ENCODE peak calls at places on chromosomes 1 and 21, in seven cellular contexts. V, R, J, H, Z, X and Y are unnamed samples.
A peak's percentile ranks its signal among the peaks of the same experiment; 100 is the strongest.

GRCh38 chr21:36749935-36750578 is 51.1 kb downstream of the SIM2 start:
- DNase-seq in X (no peak), H (no peak), V (no peak), Z (no peak), J (no peak), R (no peak), Y (no peak)

GRCh38 chr1:201877877-201878339 is 10.8 kb upstream of the SHISA4 start:
- DNase-seq in X (peak; percentile 80), Z (no peak), R (no peak), H (no peak), V (no peak), J (no peak), Y (peak; percentile 26)

GRCh38 chr1:111225717-111226400 is 1.7 kb upstream of the CHI3L2 start:
- DNase-seq in V (no peak), X (no peak), Z (no peak), R (no peak), H (no peak), J (no peak), Y (no peak)

GRCh38 chr1:201928266-201928665 is 18.1 kb downstream of the LMOD1 start:
- DNase-seq in R (no peak), V (no peak), X (no peak), H (no peak), J (no peak), Z (no peak), Y (no peak)

GRCh38 chr1:59415876-59416275 is 119.0 kb downstream of the FGGY start:
- DNase-seq in Z (no peak), J (no peak), V (no peak), R (no peak), H (no peak), X (peak; percentile 31), Y (no peak)

GRCh38 chr1:203524152-203524551 is 30.2 kb downstream of the OPTC start:
- DNase-seq in R (no peak), Z (no peak), H (no peak), V (no peak), J (no peak), X (no peak), Y (no peak)

GRCh38 chr1:43348809-43349593 is 9.8 kb upstream of the CDC20 start:
- DNase-seq in R (no peak), X (peak; percentile 61), H (peak; percentile 48), V (peak; percentile 94), Z (peak; percentile 7), J (peak; percentile 59), Y (peak; percentile 63)

GRCh38 chr1:221291113-221291512 is 411.9 kb downstream of the HLX start:
- DNase-seq in Z (no peak), J (no peak), R (no peak), H (no peak), V (no peak), X (peak; percentile 19), Y (no peak)

GRCh38 chr1:230073371-230074035 is 6.5 kb downstream of the GALNT2 start:
- DNase-seq in V (no peak), Z (no peak), H (no peak), J (no peak), X (peak; percentile 86), R (no peak), Y (no peak)

GRCh38 chr1:109273570-109274288 is 9.2 kb downstream of the PSRC1 start:
- DNase-seq in Z (no peak), X (no peak), H (no peak), J (no peak), V (no peak), R (no peak), Y (no peak)

GRCh38 chr1:44553771-44554170 is 120.5 kb downstream of the TMEM53 start:
- DNase-seq in R (no peak), Z (no peak), V (no peak), J (no peak), H (no peak), X (peak; percentile 67), Y (peak; percentile 47)

GRCh38 chr1:153626929-153627796 is at the start of gene S100A13:
- DNase-seq in X (peak; percentile 98), V (peak; percentile 86), J (peak; percentile 77), R (no peak), H (peak; percentile 57), Z (no peak), Y (peak; percentile 95)

GRCh38 chr1:119762409-119762808 is 6.3 kb downstream of the HMGCS2 start:
- DNase-seq in X (no peak), J (no peak), Z (no peak), R (no peak), H (no peak), V (no peak), Y (no peak)

GRCh38 chr1:94362466-94363058 is 55.6 kb upstream of the ABCD3 start:
- DNase-seq in J (no peak), Z (no peak), H (no peak), V (no peak), R (no peak), X (peak; percentile 54), Y (no peak)

GRCh38 chr1:224387302-224387912 is 30.7 kb downstream of the CNIH4 start:
- DNase-seq in J (no peak), R (no peak), H (no peak), Z (no peak), X (no peak), V (no peak), Y (no peak)

GRCh38 chr21:36690637-36691538 is 8.0 kb upstream of the SIM2 start:
- DNase-seq in J (no peak), X (no peak), V (no peak), H (no peak), Z (no peak), R (no peak), Y (no peak)

GRCh38 chr1:84117868-84118267 is 26.2 kb upstream of the PRKACB start:
- DNase-seq in R (no peak), Z (no peak), X (peak; percentile 81), V (no peak), J (no peak), H (no peak), Y (no peak)

GRCh38 chr21:38333290-38334272 is 76.8 kb downstream of the KCNJ15 start:
- DNase-seq in V (peak; percentile 17), R (no peak), Z (no peak), H (no peak), X (peak; percentile 31), J (no peak), Y (no peak)

GRCh38 chr1:188906921-188907641 is 1570.6 kb downstream of the BRINP3 start:
- DNase-seq in V (no peak), J (no peak), X (no peak), R (no peak), H (no peak), Z (no peak), Y (no peak)

GRCh38 chr1:24302209-24302611 is 16.9 kb upstream of the GRHL3 start:
- DNase-seq in Z (no peak), V (no peak), R (no peak), J (no peak), H (no peak), X (no peak), Y (no peak)

GRCh38 chr1:98048234-98048633 is 127.4 kb upstream of the DPYD start:
- DNase-seq in R (peak; percentile 67), V (peak; percentile 8), H (peak; percentile 54), J (peak; percentile 58), X (peak; percentile 94), Z (no peak), Y (peak; percentile 75)

GRCh38 chr1:2322593-2323295 is 68.6 kb downstream of the MORN1 start:
- DNase-seq in X (no peak), H (no peak), Z (no peak), R (no peak), V (no peak), J (no peak), Y (peak; percentile 75)

GRCh38 chr1:53575948-53576305 is 116.7 kb downstream of the DMRTB1 start:
- DNase-seq in Z (no peak), H (no peak), R (no peak), J (no peak), X (no peak), V (no peak), Y (no peak)

GRCh38 chr1:195604287-195604686 is 1004.0 kb downstream of the KCNT2 start:
- DNase-seq in J (no peak), R (no peak), H (no peak), Z (no peak), X (peak; percentile 90), V (no peak), Y (peak; percentile 41)